ENCODE peak calls at places on chromosomes 2 and 18, in seven cellular contexts. O, G, J, U, K, N and F are unnamed samples.

GRCh38 chr2:206989306-206989705 is 50.0 kb downstream of the CPO start:
- DNase-seq in O (peak), G (peak), J (peak), U (peak), K (peak), N (peak), F (peak)

GRCh38 chr2:211730215-211730614 is 808.4 kb downstream of the ERBB4 start:
- DNase-seq in O (no peak), G (no peak), J (no peak), U (no peak), K (no peak), N (no peak), F (no peak)

GRCh38 chr2:120867290-120868231 is 131.9 kb downstream of the GLI2 start:
- DNase-seq in O (peak), G (peak), J (peak), U (peak), K (peak), N (no peak), F (no peak)

GRCh38 chr2:153823880-153824279 is 47.8 kb upstream of the GALNT13 start:
- DNase-seq in O (no peak), G (no peak), J (no peak), U (no peak), K (peak), N (no peak), F (no peak)

GRCh38 chr18:74539289-74539688 is 5.0 kb downstream of the CNDP1 start:
- DNase-seq in O (no peak), G (no peak), J (no peak), U (no peak), K (no peak), N (no peak), F (no peak)

GRCh38 chr2:2662037-2662846 is 331.2 kb upstream of the MYT1L start:
- DNase-seq in O (no peak), G (no peak), J (no peak), U (no peak), K (no peak), N (peak), F (no peak)

GRCh38 chr2:121234144-121234543 is 50.9 kb downstream of the TFCP2L1 start:
- DNase-seq in O (no peak), G (no peak), J (no peak), U (no peak), K (no peak), N (no peak), F (no peak)

GRCh38 chr18:11366410-11366809 is 217.0 kb upstream of the PIEZO2 start:
- DNase-seq in O (no peak), G (no peak), J (no peak), U (peak), K (no peak), N (no peak), F (no peak)

GRCh38 chr2:74146929-74147728 is 583 bp downstream of the BOLA3 start:
- DNase-seq in O (peak), G (peak), J (no peak), U (no peak), K (peak), N (peak), F (peak)

GRCh38 chr2:101307950-101308431 is 510 bp downstream of the RNF149 start:
- DNase-seq in O (peak), G (peak), J (peak), U (peak), K (no peak), N (peak), F (no peak)

GRCh38 chr18:22171839-22172582 is 2.6 kb downstream of the GATA6 start:
- DNase-seq in O (no peak), G (peak), J (no peak), U (no peak), K (peak), N (no peak), F (no peak)

GRCh38 chr18:62452280-62452824 is 70.5 kb upstream of the ZCCHC2 start:
- DNase-seq in O (no peak), G (no peak), J (no peak), U (peak), K (peak), N (no peak), F (peak)

GRCh38 chr2:239351687-239352086 is 49.1 kb downstream of the HDAC4 start:
- DNase-seq in O (no peak), G (no peak), J (no peak), U (no peak), K (no peak), N (no peak), F (no peak)

GRCh38 chr2:70921031-70921430 is 14.7 kb upstream of the ATP6V1B1 start:
- DNase-seq in O (no peak), G (no peak), J (no peak), U (no peak), K (no peak), N (no peak), F (no peak)

GRCh38 chr2:189408294-189408693 is 33.0 kb upstream of the WDR75 start:
- DNase-seq in O (no peak), G (peak), J (no peak), U (no peak), K (no peak), N (no peak), F (no peak)

GRCh38 chr2:16940214-16940613 is 274.6 kb upstream of the CYRIA start:
- DNase-seq in O (no peak), G (no peak), J (no peak), U (no peak), K (no peak), N (no peak), F (no peak)